ENCODE peak calls at places on chromosome 15, in four cellular contexts. One of them, this sample, is unnamed.
A peak's percentile ranks its signal among the peaks of the same experiment; 100 is the strongest.

GRCh38 chr15:99993262-99993661 is 260.0 kb upstream of the LYSMD4 start:
- DNase-seq in activated CD8-positive, alpha-beta memory T cell treated with anti-CD3 and anti-CD28 coated beads, Interleukin-2, amount 50 U/mL, for 4 hours: peak; percentile 2
- DNase-seq in activated CD4-positive, alpha-beta T cell treated with anti-CD3 and anti-CD28 coated beads, Interleukin-2, amount 50 U/mL, for 48 hours: no peak
- DNase-seq in pulmonary artery endothelial cell: no peak
- DNase-seq in this sample: no peak

GRCh38 chr15:77402740-77403379 is 17.0 kb downstream of the PEAK1 start:
- DNase-seq in activated CD8-positive, alpha-beta memory T cell treated with anti-CD3 and anti-CD28 coated beads, Interleukin-2, amount 50 U/mL, for 4 hours: no peak
- DNase-seq in activated CD4-positive, alpha-beta T cell treated with anti-CD3 and anti-CD28 coated beads, Interleukin-2, amount 50 U/mL, for 48 hours: no peak
- DNase-seq in pulmonary artery endothelial cell: no peak
- DNase-seq in this sample: no peak

GRCh38 chr15:40087095-40087805 is 21.4 kb downstream of the BMF start:
- DNase-seq in activated CD8-positive, alpha-beta memory T cell treated with anti-CD3 and anti-CD28 coated beads, Interleukin-2, amount 50 U/mL, for 4 hours: no peak
- DNase-seq in activated CD4-positive, alpha-beta T cell treated with anti-CD3 and anti-CD28 coated beads, Interleukin-2, amount 50 U/mL, for 48 hours: no peak
- DNase-seq in pulmonary artery endothelial cell: no peak
- DNase-seq in this sample: no peak

GRCh38 chr15:80234883-80235282 is 17.1 kb downstream of the CTXND1 start:
- DNase-seq in activated CD8-positive, alpha-beta memory T cell treated with anti-CD3 and anti-CD28 coated beads, Interleukin-2, amount 50 U/mL, for 4 hours: peak; percentile 29
- DNase-seq in activated CD4-positive, alpha-beta T cell treated with anti-CD3 and anti-CD28 coated beads, Interleukin-2, amount 50 U/mL, for 48 hours: peak; percentile 59
- DNase-seq in pulmonary artery endothelial cell: no peak
- DNase-seq in this sample: no peak

GRCh38 chr15:26158176-26158575 is 295.0 kb upstream of the ATP10A start:
- DNase-seq in activated CD8-positive, alpha-beta memory T cell treated with anti-CD3 and anti-CD28 coated beads, Interleukin-2, amount 50 U/mL, for 4 hours: no peak
- DNase-seq in activated CD4-positive, alpha-beta T cell treated with anti-CD3 and anti-CD28 coated beads, Interleukin-2, amount 50 U/mL, for 48 hours: no peak
- DNase-seq in pulmonary artery endothelial cell: no peak
- DNase-seq in this sample: no peak

GRCh38 chr15:90097475-90097874 is 4.8 kb downstream of the IDH2 start:
- DNase-seq in activated CD8-positive, alpha-beta memory T cell treated with anti-CD3 and anti-CD28 coated beads, Interleukin-2, amount 50 U/mL, for 4 hours: peak; percentile 48
- DNase-seq in activated CD4-positive, alpha-beta T cell treated with anti-CD3 and anti-CD28 coated beads, Interleukin-2, amount 50 U/mL, for 48 hours: peak; percentile 64
- DNase-seq in pulmonary artery endothelial cell: no peak
- DNase-seq in this sample: no peak

GRCh38 chr15:32844118-32844711 is 126.4 kb downstream of the GREM1 start:
- DNase-seq in activated CD8-positive, alpha-beta memory T cell treated with anti-CD3 and anti-CD28 coated beads, Interleukin-2, amount 50 U/mL, for 4 hours: no peak
- DNase-seq in activated CD4-positive, alpha-beta T cell treated with anti-CD3 and anti-CD28 coated beads, Interleukin-2, amount 50 U/mL, for 48 hours: no peak
- DNase-seq in pulmonary artery endothelial cell: no peak
- DNase-seq in this sample: peak; percentile 60

GRCh38 chr15:89383635-89384604 is 49.3 kb upstream of the POLG start:
- DNase-seq in activated CD8-positive, alpha-beta memory T cell treated with anti-CD3 and anti-CD28 coated beads, Interleukin-2, amount 50 U/mL, for 4 hours: no peak
- DNase-seq in activated CD4-positive, alpha-beta T cell treated with anti-CD3 and anti-CD28 coated beads, Interleukin-2, amount 50 U/mL, for 48 hours: no peak
- DNase-seq in pulmonary artery endothelial cell: no peak
- DNase-seq in this sample: no peak

GRCh38 chr15:67796728-67797127 is 28.6 kb upstream of the SKOR1 start:
- DNase-seq in activated CD8-positive, alpha-beta memory T cell treated with anti-CD3 and anti-CD28 coated beads, Interleukin-2, amount 50 U/mL, for 4 hours: no peak
- DNase-seq in activated CD4-positive, alpha-beta T cell treated with anti-CD3 and anti-CD28 coated beads, Interleukin-2, amount 50 U/mL, for 48 hours: no peak
- DNase-seq in pulmonary artery endothelial cell: no peak
- DNase-seq in this sample: no peak

GRCh38 chr15:41790756-41791546 is 16.7 kb downstream of the MAPKBP1 start:
- DNase-seq in activated CD8-positive, alpha-beta memory T cell treated with anti-CD3 and anti-CD28 coated beads, Interleukin-2, amount 50 U/mL, for 4 hours: no peak
- DNase-seq in activated CD4-positive, alpha-beta T cell treated with anti-CD3 and anti-CD28 coated beads, Interleukin-2, amount 50 U/mL, for 48 hours: no peak
- DNase-seq in pulmonary artery endothelial cell: peak; percentile 74
- DNase-seq in this sample: peak; percentile 21

GRCh38 chr15:70474682-70475438 is 288.5 kb downstream of the UACA start:
- DNase-seq in activated CD8-positive, alpha-beta memory T cell treated with anti-CD3 and anti-CD28 coated beads, Interleukin-2, amount 50 U/mL, for 4 hours: no peak
- DNase-seq in activated CD4-positive, alpha-beta T cell treated with anti-CD3 and anti-CD28 coated beads, Interleukin-2, amount 50 U/mL, for 48 hours: no peak
- DNase-seq in pulmonary artery endothelial cell: peak; percentile 85
- DNase-seq in this sample: peak; percentile 91

GRCh38 chr15:48695088-48695834 is 49.8 kb upstream of the FBN1 start:
- DNase-seq in activated CD8-positive, alpha-beta memory T cell treated with anti-CD3 and anti-CD28 coated beads, Interleukin-2, amount 50 U/mL, for 4 hours: no peak
- DNase-seq in activated CD4-positive, alpha-beta T cell treated with anti-CD3 and anti-CD28 coated beads, Interleukin-2, amount 50 U/mL, for 48 hours: no peak
- DNase-seq in pulmonary artery endothelial cell: peak; percentile 19
- DNase-seq in this sample: peak; percentile 58

GRCh38 chr15:57680021-57680420 is 26.5 kb upstream of the POLR2M start:
- DNase-seq in activated CD8-positive, alpha-beta memory T cell treated with anti-CD3 and anti-CD28 coated beads, Interleukin-2, amount 50 U/mL, for 4 hours: no peak
- DNase-seq in activated CD4-positive, alpha-beta T cell treated with anti-CD3 and anti-CD28 coated beads, Interleukin-2, amount 50 U/mL, for 48 hours: no peak
- DNase-seq in pulmonary artery endothelial cell: no peak
- DNase-seq in this sample: peak; percentile 38

GRCh38 chr15:81235781-81236507 is 39.3 kb downstream of the IL16 start:
- DNase-seq in activated CD8-positive, alpha-beta memory T cell treated with anti-CD3 and anti-CD28 coated beads, Interleukin-2, amount 50 U/mL, for 4 hours: no peak
- DNase-seq in activated CD4-positive, alpha-beta T cell treated with anti-CD3 and anti-CD28 coated beads, Interleukin-2, amount 50 U/mL, for 48 hours: peak; percentile 16
- DNase-seq in pulmonary artery endothelial cell: no peak
- DNase-seq in this sample: no peak

GRCh38 chr15:68552344-68552743 is 26.4 kb upstream of the CORO2B start:
- DNase-seq in activated CD8-positive, alpha-beta memory T cell treated with anti-CD3 and anti-CD28 coated beads, Interleukin-2, amount 50 U/mL, for 4 hours: no peak
- DNase-seq in activated CD4-positive, alpha-beta T cell treated with anti-CD3 and anti-CD28 coated beads, Interleukin-2, amount 50 U/mL, for 48 hours: no peak
- DNase-seq in pulmonary artery endothelial cell: no peak
- DNase-seq in this sample: no peak

GRCh38 chr15:29925227-29926082 is 103.2 kb upstream of the TJP1 start:
- DNase-seq in activated CD8-positive, alpha-beta memory T cell treated with anti-CD3 and anti-CD28 coated beads, Interleukin-2, amount 50 U/mL, for 4 hours: peak; percentile 25
- DNase-seq in activated CD4-positive, alpha-beta T cell treated with anti-CD3 and anti-CD28 coated beads, Interleukin-2, amount 50 U/mL, for 48 hours: peak; percentile 45
- DNase-seq in pulmonary artery endothelial cell: peak; percentile 37
- DNase-seq in this sample: peak; percentile 87

GRCh38 chr15:47987908-47988532 is 132.8 kb upstream of the SLC24A5 start:
- DNase-seq in activated CD8-positive, alpha-beta memory T cell treated with anti-CD3 and anti-CD28 coated beads, Interleukin-2, amount 50 U/mL, for 4 hours: no peak
- DNase-seq in activated CD4-positive, alpha-beta T cell treated with anti-CD3 and anti-CD28 coated beads, Interleukin-2, amount 50 U/mL, for 48 hours: peak; percentile 3
- DNase-seq in pulmonary artery endothelial cell: peak; percentile 30
- DNase-seq in this sample: peak; percentile 26

GRCh38 chr15:90884719-90885431 is 571 bp downstream of the FES start:
- DNase-seq in activated CD8-positive, alpha-beta memory T cell treated with anti-CD3 and anti-CD28 coated beads, Interleukin-2, amount 50 U/mL, for 4 hours: no peak
- DNase-seq in activated CD4-positive, alpha-beta T cell treated with anti-CD3 and anti-CD28 coated beads, Interleukin-2, amount 50 U/mL, for 48 hours: no peak
- DNase-seq in pulmonary artery endothelial cell: no peak
- DNase-seq in this sample: peak; percentile 12

GRCh38 chr15:93321881-93322282 is 232.9 kb upstream of the RGMA start:
- DNase-seq in activated CD8-positive, alpha-beta memory T cell treated with anti-CD3 and anti-CD28 coated beads, Interleukin-2, amount 50 U/mL, for 4 hours: no peak
- DNase-seq in activated CD4-positive, alpha-beta T cell treated with anti-CD3 and anti-CD28 coated beads, Interleukin-2, amount 50 U/mL, for 48 hours: no peak
- DNase-seq in pulmonary artery endothelial cell: no peak
- DNase-seq in this sample: no peak

GRCh38 chr15:92979011-92979701 is 79.0 kb downstream of the CHD2 start:
- DNase-seq in activated CD8-positive, alpha-beta memory T cell treated with anti-CD3 and anti-CD28 coated beads, Interleukin-2, amount 50 U/mL, for 4 hours: no peak
- DNase-seq in activated CD4-positive, alpha-beta T cell treated with anti-CD3 and anti-CD28 coated beads, Interleukin-2, amount 50 U/mL, for 48 hours: no peak
- DNase-seq in pulmonary artery endothelial cell: no peak
- DNase-seq in this sample: peak; percentile 47

GRCh38 chr15:71592186-71592585 is 218.2 kb upstream of the NR2E3 start:
- DNase-seq in activated CD8-positive, alpha-beta memory T cell treated with anti-CD3 and anti-CD28 coated beads, Interleukin-2, amount 50 U/mL, for 4 hours: no peak
- DNase-seq in activated CD4-positive, alpha-beta T cell treated with anti-CD3 and anti-CD28 coated beads, Interleukin-2, amount 50 U/mL, for 48 hours: no peak
- DNase-seq in pulmonary artery endothelial cell: no peak
- DNase-seq in this sample: no peak

GRCh38 chr15:47754312-47754711 is 37.0 kb downstream of the SEMA6D start:
- DNase-seq in activated CD8-positive, alpha-beta memory T cell treated with anti-CD3 and anti-CD28 coated beads, Interleukin-2, amount 50 U/mL, for 4 hours: no peak
- DNase-seq in activated CD4-positive, alpha-beta T cell treated with anti-CD3 and anti-CD28 coated beads, Interleukin-2, amount 50 U/mL, for 48 hours: no peak
- DNase-seq in pulmonary artery endothelial cell: no peak
- DNase-seq in this sample: no peak

GRCh38 chr15:64810499-64811326 is 14.7 kb downstream of the PIF1 start:
- DNase-seq in activated CD8-positive, alpha-beta memory T cell treated with anti-CD3 and anti-CD28 coated beads, Interleukin-2, amount 50 U/mL, for 4 hours: no peak
- DNase-seq in activated CD4-positive, alpha-beta T cell treated with anti-CD3 and anti-CD28 coated beads, Interleukin-2, amount 50 U/mL, for 48 hours: no peak
- DNase-seq in pulmonary artery endothelial cell: no peak
- DNase-seq in this sample: no peak

GRCh38 chr15:74196175-74196574 is 6.4 kb downstream of the STRA6 start:
- DNase-seq in activated CD8-positive, alpha-beta memory T cell treated with anti-CD3 and anti-CD28 coated beads, Interleukin-2, amount 50 U/mL, for 4 hours: no peak
- DNase-seq in activated CD4-positive, alpha-beta T cell treated with anti-CD3 and anti-CD28 coated beads, Interleukin-2, amount 50 U/mL, for 48 hours: no peak
- DNase-seq in pulmonary artery endothelial cell: no peak
- DNase-seq in this sample: no peak

GRCh38 chr15:89171136-89172072 is 50.0 kb downstream of the RLBP1 start:
- DNase-seq in activated CD8-positive, alpha-beta memory T cell treated with anti-CD3 and anti-CD28 coated beads, Interleukin-2, amount 50 U/mL, for 4 hours: peak; percentile 20
- DNase-seq in activated CD4-positive, alpha-beta T cell treated with anti-CD3 and anti-CD28 coated beads, Interleukin-2, amount 50 U/mL, for 48 hours: peak; percentile 63
- DNase-seq in pulmonary artery endothelial cell: no peak
- DNase-seq in this sample: peak; percentile 52

GRCh38 chr15:64883997-64884511 is 27.6 kb upstream of the ANKDD1A start:
- DNase-seq in activated CD8-positive, alpha-beta memory T cell treated with anti-CD3 and anti-CD28 coated beads, Interleukin-2, amount 50 U/mL, for 4 hours: peak; percentile 82
- DNase-seq in activated CD4-positive, alpha-beta T cell treated with anti-CD3 and anti-CD28 coated beads, Interleukin-2, amount 50 U/mL, for 48 hours: peak; percentile 87
- DNase-seq in pulmonary artery endothelial cell: peak; percentile 84
- DNase-seq in this sample: peak; percentile 69

GRCh38 chr15:64599716-64600115 is 139.3 kb downstream of the ZNF609 start:
- DNase-seq in activated CD8-positive, alpha-beta memory T cell treated with anti-CD3 and anti-CD28 coated beads, Interleukin-2, amount 50 U/mL, for 4 hours: no peak
- DNase-seq in activated CD4-positive, alpha-beta T cell treated with anti-CD3 and anti-CD28 coated beads, Interleukin-2, amount 50 U/mL, for 48 hours: no peak
- DNase-seq in pulmonary artery endothelial cell: peak; percentile 8
- DNase-seq in this sample: peak; percentile 17

GRCh38 chr15:65192016-65192415 is 6.9 kb upstream of the CLPX start:
- DNase-seq in activated CD8-positive, alpha-beta memory T cell treated with anti-CD3 and anti-CD28 coated beads, Interleukin-2, amount 50 U/mL, for 4 hours: no peak
- DNase-seq in activated CD4-positive, alpha-beta T cell treated with anti-CD3 and anti-CD28 coated beads, Interleukin-2, amount 50 U/mL, for 48 hours: no peak
- DNase-seq in pulmonary artery endothelial cell: no peak
- DNase-seq in this sample: no peak

GRCh38 chr15:63157891-63158431 is 684 bp upstream of the RPS27L start:
- DNase-seq in activated CD8-positive, alpha-beta memory T cell treated with anti-CD3 and anti-CD28 coated beads, Interleukin-2, amount 50 U/mL, for 4 hours: no peak
- DNase-seq in activated CD4-positive, alpha-beta T cell treated with anti-CD3 and anti-CD28 coated beads, Interleukin-2, amount 50 U/mL, for 48 hours: peak; percentile 37
- DNase-seq in pulmonary artery endothelial cell: peak; percentile 41
- DNase-seq in this sample: no peak

GRCh38 chr15:69074843-69075224 is 60.3 kb downstream of the NOX5 start:
- DNase-seq in activated CD8-positive, alpha-beta memory T cell treated with anti-CD3 and anti-CD28 coated beads, Interleukin-2, amount 50 U/mL, for 4 hours: no peak
- DNase-seq in activated CD4-positive, alpha-beta T cell treated with anti-CD3 and anti-CD28 coated beads, Interleukin-2, amount 50 U/mL, for 48 hours: no peak
- DNase-seq in pulmonary artery endothelial cell: no peak
- DNase-seq in this sample: no peak

GRCh38 chr15:63532307-63532744 is 27.9 kb downstream of the USP3 start:
- DNase-seq in activated CD8-positive, alpha-beta memory T cell treated with anti-CD3 and anti-CD28 coated beads, Interleukin-2, amount 50 U/mL, for 4 hours: no peak
- DNase-seq in activated CD4-positive, alpha-beta T cell treated with anti-CD3 and anti-CD28 coated beads, Interleukin-2, amount 50 U/mL, for 48 hours: no peak
- DNase-seq in pulmonary artery endothelial cell: no peak
- DNase-seq in this sample: no peak

GRCh38 chr15:68819451-68820204 is 1.1 kb downstream of the ANP32A start:
- DNase-seq in activated CD8-positive, alpha-beta memory T cell treated with anti-CD3 and anti-CD28 coated beads, Interleukin-2, amount 50 U/mL, for 4 hours: peak; percentile 41
- DNase-seq in activated CD4-positive, alpha-beta T cell treated with anti-CD3 and anti-CD28 coated beads, Interleukin-2, amount 50 U/mL, for 48 hours: peak; percentile 59
- DNase-seq in pulmonary artery endothelial cell: no peak
- DNase-seq in this sample: no peak

GRCh38 chr15:68543546-68544008 is 35.2 kb upstream of the CORO2B start:
- DNase-seq in activated CD8-positive, alpha-beta memory T cell treated with anti-CD3 and anti-CD28 coated beads, Interleukin-2, amount 50 U/mL, for 4 hours: no peak
- DNase-seq in activated CD4-positive, alpha-beta T cell treated with anti-CD3 and anti-CD28 coated beads, Interleukin-2, amount 50 U/mL, for 48 hours: no peak
- DNase-seq in pulmonary artery endothelial cell: peak; percentile 17
- DNase-seq in this sample: no peak